ENCODE peak calls at places on chromosomes 12 and 14, in seven cellular contexts. One of them, this sample, is unnamed.

GRCh38 chr12:124626841-124627502 is 59.6 kb upstream of the NCOR2 start:
- DNase-seq in lower leg skin: no peak
- DNase-seq in GM10248: no peak
- DNase-seq in DMS79 treated with DMSO at 0.1 percent for 48 hours: peak
- DNase-seq in T-helper 9 cell: no peak
- DNase-seq in tibial artery: peak
- DNase-seq in A549: no peak
- DNase-seq in this sample: no peak

GRCh38 chr12:110728628-110729027 is 14.1 kb downstream of the PPP1CC start:
- DNase-seq in T-helper 9 cell: no peak
- DNase-seq in GM10248: no peak
- DNase-seq in lower leg skin: no peak
- DNase-seq in tibial artery: no peak
- DNase-seq in A549: no peak
- DNase-seq in DMS79 treated with DMSO at 0.1 percent for 48 hours: no peak
- DNase-seq in this sample: no peak

GRCh38 chr12:53670966-53671365 is 4.9 kb downstream of the ATP5MC2 start:
- DNase-seq in DMS79 treated with DMSO at 0.1 percent for 48 hours: no peak
- DNase-seq in tibial artery: no peak
- DNase-seq in lower leg skin: no peak
- DNase-seq in T-helper 9 cell: no peak
- DNase-seq in A549: no peak
- DNase-seq in GM10248: no peak
- DNase-seq in this sample: no peak

GRCh38 chr12:61860439-61860838 is 399.8 kb upstream of the USP15 start:
- DNase-seq in A549: no peak
- DNase-seq in DMS79 treated with DMSO at 0.1 percent for 48 hours: no peak
- DNase-seq in lower leg skin: no peak
- DNase-seq in T-helper 9 cell: no peak
- DNase-seq in GM10248: no peak
- DNase-seq in tibial artery: no peak
- DNase-seq in this sample: no peak

GRCh38 chr12:45587042-45587441 is 142.5 kb upstream of the ARID2 start:
- DNase-seq in A549: no peak
- DNase-seq in T-helper 9 cell: no peak
- DNase-seq in GM10248: no peak
- DNase-seq in tibial artery: no peak
- DNase-seq in DMS79 treated with DMSO at 0.1 percent for 48 hours: no peak
- DNase-seq in lower leg skin: no peak
- DNase-seq in this sample: no peak

GRCh38 chr12:49489720-49490119 is 49.1 kb upstream of the KCNH3 start:
- DNase-seq in tibial artery: no peak
- DNase-seq in DMS79 treated with DMSO at 0.1 percent for 48 hours: no peak
- DNase-seq in GM10248: no peak
- DNase-seq in T-helper 9 cell: no peak
- DNase-seq in lower leg skin: no peak
- DNase-seq in A549: no peak
- DNase-seq in this sample: no peak

GRCh38 chr14:20998674-20999366 is at the start of gene SLC39A2:
- DNase-seq in lower leg skin: peak
- DNase-seq in DMS79 treated with DMSO at 0.1 percent for 48 hours: no peak
- DNase-seq in tibial artery: peak
- DNase-seq in A549: no peak
- DNase-seq in GM10248: no peak
- DNase-seq in T-helper 9 cell: no peak
- DNase-seq in this sample: no peak

GRCh38 chr12:126784328-126784921 is 1482.5 kb upstream of the TMEM132C start:
- DNase-seq in DMS79 treated with DMSO at 0.1 percent for 48 hours: no peak
- DNase-seq in T-helper 9 cell: peak
- DNase-seq in GM10248: no peak
- DNase-seq in A549: peak
- DNase-seq in lower leg skin: no peak
- DNase-seq in tibial artery: no peak
- DNase-seq in this sample: no peak

GRCh38 chr12:31876568-31877424 is 82.4 kb upstream of the RESF1 start:
- DNase-seq in T-helper 9 cell: no peak
- DNase-seq in GM10248: no peak
- DNase-seq in lower leg skin: no peak
- DNase-seq in A549: no peak
- DNase-seq in DMS79 treated with DMSO at 0.1 percent for 48 hours: no peak
- DNase-seq in tibial artery: no peak
- DNase-seq in this sample: no peak

GRCh38 chr12:80509781-80510556 is 65.9 kb downstream of the PTPRQ start:
- DNase-seq in A549: no peak
- DNase-seq in tibial artery: no peak
- DNase-seq in DMS79 treated with DMSO at 0.1 percent for 48 hours: no peak
- DNase-seq in lower leg skin: no peak
- DNase-seq in T-helper 9 cell: no peak
- DNase-seq in GM10248: no peak
- DNase-seq in this sample: peak

GRCh38 chr12:40262657-40263056 is 37.9 kb downstream of the LRRK2 start:
- DNase-seq in lower leg skin: no peak
- DNase-seq in tibial artery: no peak
- DNase-seq in T-helper 9 cell: no peak
- DNase-seq in GM10248: peak
- DNase-seq in A549: no peak
- DNase-seq in DMS79 treated with DMSO at 0.1 percent for 48 hours: no peak
- DNase-seq in this sample: no peak

GRCh38 chr12:104944252-104944651 is 13.8 kb downstream of the SLC41A2 start:
- DNase-seq in DMS79 treated with DMSO at 0.1 percent for 48 hours: no peak
- DNase-seq in T-helper 9 cell: no peak
- DNase-seq in lower leg skin: no peak
- DNase-seq in GM10248: no peak
- DNase-seq in A549: no peak
- DNase-seq in tibial artery: no peak
- DNase-seq in this sample: no peak

GRCh38 chr14:69710378-69710777 is 56.6 kb upstream of the SRSF5 start:
- DNase-seq in A549: no peak
- DNase-seq in tibial artery: no peak
- DNase-seq in GM10248: no peak
- DNase-seq in lower leg skin: peak
- DNase-seq in DMS79 treated with DMSO at 0.1 percent for 48 hours: no peak
- DNase-seq in T-helper 9 cell: no peak
- DNase-seq in this sample: no peak

GRCh38 chr12:52147367-52147972 is 44.3 kb downstream of the KRT80 start:
- DNase-seq in A549: peak
- DNase-seq in lower leg skin: peak
- DNase-seq in GM10248: no peak
- DNase-seq in T-helper 9 cell: no peak
- DNase-seq in DMS79 treated with DMSO at 0.1 percent for 48 hours: no peak
- DNase-seq in tibial artery: peak
- DNase-seq in this sample: no peak

GRCh38 chr12:51911788-51912711 is 4.7 kb downstream of the ACVRL1 start:
- DNase-seq in DMS79 treated with DMSO at 0.1 percent for 48 hours: no peak
- DNase-seq in tibial artery: peak
- DNase-seq in lower leg skin: peak
- DNase-seq in A549: no peak
- DNase-seq in T-helper 9 cell: no peak
- DNase-seq in GM10248: no peak
- DNase-seq in this sample: no peak

GRCh38 chr14:32622742-32623141 is 293.6 kb downstream of the AKAP6 start:
- DNase-seq in GM10248: no peak
- DNase-seq in lower leg skin: no peak
- DNase-seq in tibial artery: no peak
- DNase-seq in T-helper 9 cell: no peak
- DNase-seq in DMS79 treated with DMSO at 0.1 percent for 48 hours: no peak
- DNase-seq in A549: no peak
- DNase-seq in this sample: no peak

GRCh38 chr14:33647385-33647786 is 303.5 kb downstream of the EGLN3 start:
- DNase-seq in GM10248: no peak
- DNase-seq in DMS79 treated with DMSO at 0.1 percent for 48 hours: no peak
- DNase-seq in lower leg skin: no peak
- DNase-seq in T-helper 9 cell: no peak
- DNase-seq in tibial artery: no peak
- DNase-seq in A549: peak
- DNase-seq in this sample: no peak

GRCh38 chr14:75268638-75269550 is 9.7 kb upstream of the FOS start:
- DNase-seq in tibial artery: peak
- DNase-seq in A549: no peak
- DNase-seq in T-helper 9 cell: no peak
- DNase-seq in DMS79 treated with DMSO at 0.1 percent for 48 hours: no peak
- DNase-seq in lower leg skin: peak
- DNase-seq in GM10248: no peak
- DNase-seq in this sample: no peak

GRCh38 chr12:84996759-84997158 is 39.3 kb downstream of the TSPAN19 start:
- DNase-seq in A549: no peak
- DNase-seq in GM10248: no peak
- DNase-seq in T-helper 9 cell: no peak
- DNase-seq in lower leg skin: no peak
- DNase-seq in DMS79 treated with DMSO at 0.1 percent for 48 hours: no peak
- DNase-seq in tibial artery: no peak
- DNase-seq in this sample: no peak

GRCh38 chr12:9948606-9949286 is 16.6 kb upstream of the CLEC2A start:
- DNase-seq in DMS79 treated with DMSO at 0.1 percent for 48 hours: no peak
- DNase-seq in lower leg skin: no peak
- DNase-seq in tibial artery: no peak
- DNase-seq in GM10248: peak
- DNase-seq in T-helper 9 cell: no peak
- DNase-seq in A549: no peak
- DNase-seq in this sample: no peak

GRCh38 chr12:110863161-110863560 is 16.4 kb downstream of the CCDC63 start:
- DNase-seq in A549: no peak
- DNase-seq in T-helper 9 cell: no peak
- DNase-seq in DMS79 treated with DMSO at 0.1 percent for 48 hours: no peak
- DNase-seq in GM10248: no peak
- DNase-seq in tibial artery: no peak
- DNase-seq in lower leg skin: no peak
- DNase-seq in this sample: no peak

GRCh38 chr14:69629225-69630127 is 18.1 kb downstream of the SUSD6 start:
- DNase-seq in tibial artery: no peak
- DNase-seq in GM10248: peak
- DNase-seq in T-helper 9 cell: no peak
- DNase-seq in A549: no peak
- DNase-seq in DMS79 treated with DMSO at 0.1 percent for 48 hours: no peak
- DNase-seq in lower leg skin: no peak
- DNase-seq in this sample: no peak

GRCh38 chr14:103626150-103626850 is 2.7 kb upstream of the KLC1 start:
- DNase-seq in GM10248: no peak
- DNase-seq in T-helper 9 cell: no peak
- DNase-seq in A549: no peak
- DNase-seq in DMS79 treated with DMSO at 0.1 percent for 48 hours: no peak
- DNase-seq in lower leg skin: no peak
- DNase-seq in tibial artery: no peak
- DNase-seq in this sample: no peak

GRCh38 chr14:29242755-29243340 is 476.3 kb downstream of the FOXG1 start:
- DNase-seq in tibial artery: no peak
- DNase-seq in GM10248: no peak
- DNase-seq in lower leg skin: no peak
- DNase-seq in A549: no peak
- DNase-seq in T-helper 9 cell: no peak
- DNase-seq in DMS79 treated with DMSO at 0.1 percent for 48 hours: no peak
- DNase-seq in this sample: no peak

GRCh38 chr14:55470025-55470424 is 29.6 kb upstream of the TBPL2 start:
- DNase-seq in lower leg skin: no peak
- DNase-seq in T-helper 9 cell: no peak
- DNase-seq in A549: no peak
- DNase-seq in DMS79 treated with DMSO at 0.1 percent for 48 hours: no peak
- DNase-seq in GM10248: no peak
- DNase-seq in tibial artery: no peak
- DNase-seq in this sample: no peak

GRCh38 chr12:21910642-21911041 is 30.6 kb downstream of the ABCC9 start:
- DNase-seq in GM10248: no peak
- DNase-seq in tibial artery: no peak
- DNase-seq in lower leg skin: no peak
- DNase-seq in T-helper 9 cell: no peak
- DNase-seq in A549: no peak
- DNase-seq in DMS79 treated with DMSO at 0.1 percent for 48 hours: no peak
- DNase-seq in this sample: no peak

This sample was measured in SK-N-MC.